ENCODE peak calls at places on chromosomes 3 and 15, in ten cellular contexts. Y, A, W, E, T, F, B, S, Z and K are unnamed samples.

GRCh38 chr3:2849092-2849491 is 261.1 kb downstream of the IL5RA start:
- DNase-seq in Y (no peak), A (no peak), W (no peak), E (no peak), T (no peak), F (no peak), B (no peak), S (no peak), Z (no peak), K (no peak)

GRCh38 chr15:36814085-36814484 is 234.7 kb downstream of the CDIN1 start:
- DNase-seq in Y (no peak), A (no peak), W (no peak), E (no peak), T (no peak), F (no peak), B (no peak), S (no peak), Z (no peak), K (no peak)

GRCh38 chr3:126488205-126488604 is 12.5 kb upstream of the ZXDC start:
- DNase-seq in Y (no peak), A (no peak), W (no peak), E (no peak), T (no peak), F (no peak), B (no peak), S (no peak), Z (no peak), K (no peak)

GRCh38 chr3:173745952-173746682 is 348.6 kb downstream of the NLGN1 start:
- DNase-seq in Y (peak), A (no peak), W (no peak), E (no peak), T (no peak), F (no peak), B (no peak), S (no peak), Z (no peak), K (no peak)

GRCh38 chr3:160409812-160410610 is 10.6 kb downstream of the SMC4 start:
- DNase-seq in Y (no peak), A (no peak), W (no peak), E (no peak), T (no peak), F (no peak), B (no peak), S (no peak), Z (no peak), K (no peak)

GRCh38 chr15:87573534-87573933 is 683.0 kb downstream of the NTRK3 start:
- DNase-seq in Y (no peak), A (no peak), W (no peak), E (no peak), T (no peak), F (no peak), B (no peak), S (no peak), Z (no peak), K (no peak)

GRCh38 chr3:107662109-107662477 is 139.3 kb downstream of the BBX start:
- DNase-seq in Y (peak), A (no peak), W (no peak), E (no peak), T (no peak), F (no peak), B (no peak), S (no peak), Z (no peak), K (no peak)

GRCh38 chr3:58613236-58614132 is 36.3 kb upstream of the FAM107A start:
- DNase-seq in Y (no peak), A (no peak), W (no peak), E (no peak), T (no peak), F (no peak), B (no peak), S (no peak), Z (no peak), K (no peak)

GRCh38 chr3:150599611-150600297 is 3.4 kb upstream of the SELENOT start:
- DNase-seq in Y (peak), A (no peak), W (no peak), E (no peak), T (no peak), F (no peak), B (no peak), S (no peak), Z (peak), K (no peak)

GRCh38 chr3:158743664-158744566 is 11.7 kb upstream of the RARRES1 start:
- DNase-seq in Y (no peak), A (no peak), W (no peak), E (no peak), T (no peak), F (no peak), B (no peak), S (no peak), Z (no peak), K (no peak)

GRCh38 chr3:57855943-57856342 is 99.8 kb downstream of the SLMAP start:
- DNase-seq in Y (no peak), A (no peak), W (no peak), E (no peak), T (no peak), F (no peak), B (no peak), S (no peak), Z (no peak), K (no peak)

GRCh38 chr15:41961014-41961518 is 11.3 kb downstream of the EHD4 start:
- DNase-seq in Y (no peak), A (no peak), W (no peak), E (no peak), T (no peak), F (no peak), B (no peak), S (no peak), Z (no peak), K (no peak)

GRCh38 chr3:37594873-37595783 is 266.6 kb upstream of the CTDSPL start:
- DNase-seq in Y (no peak), A (no peak), W (no peak), E (no peak), T (no peak), F (no peak), B (no peak), S (no peak), Z (no peak), K (no peak)

GRCh38 chr3:71138410-71138809 is 445.1 kb downstream of the FOXP1 start:
- DNase-seq in Y (no peak), A (no peak), W (no peak), E (no peak), T (no peak), F (no peak), B (no peak), S (no peak), Z (no peak), K (no peak)

GRCh38 chr3:102791641-102792589 is 357.1 kb downstream of the ZPLD1 start:
- DNase-seq in Y (no peak), A (no peak), W (no peak), E (no peak), T (peak), F (no peak), B (no peak), S (no peak), Z (no peak), K (no peak)

GRCh38 chr3:50003216-50003615 is 63.3 kb downstream of the RBM6 start:
- DNase-seq in Y (no peak), A (no peak), W (no peak), E (no peak), T (no peak), F (no peak), B (no peak), S (no peak), Z (no peak), K (no peak)

GRCh38 chr15:90561344-90562244 is 31.9 kb downstream of the CRTC3 start:
- DNase-seq in Y (no peak), A (no peak), W (no peak), E (no peak), T (no peak), F (no peak), B (no peak), S (peak), Z (no peak), K (no peak)

GRCh38 chr3:9314796-9315195 is 48.1 kb upstream of the THUMPD3 start:
- DNase-seq in Y (no peak), A (no peak), W (no peak), E (no peak), T (peak), F (no peak), B (no peak), S (no peak), Z (no peak), K (no peak)

GRCh38 chr15:63600001-63600645 is 2.9 kb downstream of the FBXL22 start:
- DNase-seq in Y (no peak), A (no peak), W (peak), E (no peak), T (no peak), F (no peak), B (no peak), S (no peak), Z (peak), K (no peak)

GRCh38 chr15:67133738-67134576 is 68.6 kb downstream of the SMAD3 start:
- DNase-seq in Y (no peak), A (peak), W (no peak), E (peak), T (no peak), F (peak), B (peak), S (peak), Z (no peak), K (no peak)

GRCh38 chr3:65894679-65895078 is 144.0 kb downstream of the MAGI1 start:
- DNase-seq in Y (peak), A (no peak), W (no peak), E (no peak), T (no peak), F (no peak), B (no peak), S (no peak), Z (no peak), K (no peak)

GRCh38 chr3:10448544-10448943 is 56.8 kb downstream of the ATP2B2 start:
- DNase-seq in Y (no peak), A (no peak), W (no peak), E (no peak), T (peak), F (no peak), B (no peak), S (no peak), Z (no peak), K (no peak)

GRCh38 chr3:32239638-32240550 is 1.4 kb downstream of the CMTM8 start:
- DNase-seq in Y (no peak), A (peak), W (no peak), E (no peak), T (peak), F (peak), B (peak), S (peak), Z (peak), K (peak)

GRCh38 chr3:179880868-179881267 is 155.9 kb downstream of the PEX5L start:
- DNase-seq in Y (no peak), A (no peak), W (no peak), E (no peak), T (no peak), F (no peak), B (no peak), S (no peak), Z (no peak), K (no peak)

GRCh38 chr3:132432639-132433038 is 15.3 kb downstream of the DNAJC13 start:
- DNase-seq in Y (peak), A (no peak), W (peak), E (no peak), T (peak), F (no peak), B (no peak), S (no peak), Z (no peak), K (no peak)

GRCh38 chr15:81752149-81752942 is 293.5 kb downstream of the MEX3B start:
- DNase-seq in Y (no peak), A (peak), W (no peak), E (no peak), T (peak), F (no peak), B (no peak), S (no peak), Z (no peak), K (no peak)

GRCh38 chr3:40200754-40201316 is 108.7 kb upstream of the EIF1B start:
- DNase-seq in Y (no peak), A (no peak), W (no peak), E (no peak), T (no peak), F (no peak), B (no peak), S (no peak), Z (no peak), K (no peak)

GRCh38 chr15:96207377-96208006 is 123.0 kb upstream of the NR2F2 start:
- DNase-seq in Y (no peak), A (no peak), W (no peak), E (no peak), T (no peak), F (no peak), B (no peak), S (no peak), Z (no peak), K (no peak)

GRCh38 chr15:47194718-47195117 is 522.6 kb upstream of the SEMA6D start:
- DNase-seq in Y (peak), A (no peak), W (no peak), E (no peak), T (peak), F (no peak), B (no peak), S (no peak), Z (no peak), K (no peak)

GRCh38 chr3:38153986-38154608 is 11.2 kb upstream of the OXSR1 start:
- DNase-seq in Y (peak), A (no peak), W (peak), E (no peak), T (no peak), F (no peak), B (no peak), S (no peak), Z (no peak), K (no peak)

GRCh38 chr3:30350011-30350410 is 256.4 kb upstream of the TGFBR2 start:
- DNase-seq in Y (no peak), A (peak), W (no peak), E (no peak), T (no peak), F (no peak), B (no peak), S (no peak), Z (no peak), K (no peak)

GRCh38 chr3:57026918-57027317 is 33.5 kb upstream of the SPATA12 start:
- DNase-seq in Y (peak), A (no peak), W (no peak), E (no peak), T (no peak), F (no peak), B (no peak), S (no peak), Z (no peak), K (no peak)

GRCh38 chr15:70513818-70514217 is 249.5 kb downstream of the UACA start:
- DNase-seq in Y (no peak), A (no peak), W (no peak), E (no peak), T (no peak), F (no peak), B (no peak), S (no peak), Z (no peak), K (no peak)

GRCh38 chr15:75823860-75824613 is 19.2 kb upstream of the UBE2Q2 start:
- DNase-seq in Y (no peak), A (no peak), W (no peak), E (no peak), T (no peak), F (no peak), B (no peak), S (no peak), Z (peak), K (peak)

GRCh38 chr3:130857336-130858026 is 36.4 kb upstream of the ATP2C1 start:
- DNase-seq in Y (no peak), A (no peak), W (no peak), E (no peak), T (no peak), F (no peak), B (no peak), S (no peak), Z (no peak), K (no peak)

GRCh38 chr3:197495499-197495898 is 60.3 kb downstream of the BDH1 start:
- DNase-seq in Y (no peak), A (no peak), W (no peak), E (no peak), T (no peak), F (no peak), B (no peak), S (no peak), Z (no peak), K (no peak)

GRCh38 chr15:81502436-81502835 is 128.4 kb upstream of the TMC3 start:
- DNase-seq in Y (no peak), A (no peak), W (no peak), E (no peak), T (no peak), F (no peak), B (no peak), S (no peak), Z (no peak), K (no peak)

GRCh38 chr3:181710581-181711255 is 1.0 kb upstream of the SOX2 start:
- DNase-seq in Y (no peak), A (peak), W (no peak), E (no peak), T (no peak), F (no peak), B (no peak), S (no peak), Z (peak), K (peak)

GRCh38 chr3:50297896-50298725 is 1.1 kb downstream of the HYAL3 start:
- DNase-seq in Y (no peak), A (no peak), W (no peak), E (no peak), T (peak), F (no peak), B (no peak), S (no peak), Z (no peak), K (no peak)